ENCODE peak calls at places on chromosome 18, in ten cellular contexts. C is myocyte, H is coronary artery, V is A673, Y is GM12864, U is globus pallidus, X is ELF-1, K is uterus, S is ovary, B is HuH-7.5. Q is an unnamed sample.

GRCh38 chr18:25795178-25795577 is 295.2 kb downstream of the SS18 start:
- DNase-seq in C (no peak), H (no peak), V (no peak), Y (no peak), U (peak; percentile 29), X (no peak), K (no peak), S (no peak), B (no peak), Q (no peak)

GRCh38 chr18:58143391-58143790 is 99.4 kb downstream of the NEDD4L start:
- DNase-seq in C (no peak), H (no peak), V (no peak), Y (no peak), U (no peak), X (no peak), K (no peak), S (no peak), B (no peak), Q (no peak)

GRCh38 chr18:36089001-36089400 is 21.6 kb upstream of the RPRD1A start:
- DNase-seq in C (no peak), H (no peak), V (no peak), Y (no peak), U (no peak), X (no peak), K (no peak), S (no peak), B (no peak), Q (no peak)

GRCh38 chr18:58280159-58280540 is 236.1 kb downstream of the NEDD4L start:
- DNase-seq in C (no peak), H (no peak), V (no peak), Y (no peak), U (no peak), X (no peak), K (no peak), S (no peak), B (no peak), Q (no peak)

GRCh38 chr18:12811191-12811950 is 72.7 kb downstream of the PTPN2 start:
- DNase-seq in C (no peak), H (no peak), V (no peak), Y (no peak), U (no peak), X (no peak), K (no peak), S (no peak), B (no peak), Q (no peak)

GRCh38 chr18:56322403-56322802 is 316.0 kb downstream of the TXNL1 start:
- DNase-seq in C (peak; percentile 50), H (no peak), V (no peak), Y (no peak), U (no peak), X (peak; percentile 66), K (no peak), S (no peak), B (no peak), Q (no peak)

GRCh38 chr18:38359258-38359657 is 793.7 kb upstream of the CELF4 start:
- DNase-seq in C (no peak), H (no peak), V (no peak), Y (no peak), U (no peak), X (no peak), K (no peak), S (no peak), B (no peak), Q (no peak)

GRCh38 chr18:13638684-13639083 is 87.7 kb downstream of the FAM210A start:
- DNase-seq in C (no peak), H (no peak), V (no peak), Y (no peak), U (no peak), X (no peak), K (no peak), S (no peak), B (no peak), Q (no peak)

GRCh38 chr18:62828852-62829251 is 113.5 kb downstream of the PHLPP1 start:
- DNase-seq in C (no peak), H (no peak), V (no peak), Y (no peak), U (no peak), X (no peak), K (no peak), S (no peak), B (no peak), Q (no peak)